ENCODE peak calls at places on chromosomes 11 and 22, in nine cellular contexts. O, R, C, H, X, S, Q, A and J are unnamed samples.

GRCh38 chr22:37953062-37953436 is 352 bp downstream of the C22orf23 start:
- DNase-seq in A (no peak), Q (no peak), R (no peak), S (no peak), C (no peak), O (no peak), H (peak), X (no peak), J (no peak)

GRCh38 chr11:4607111-4607510 is 920 bp downstream of the TRIM68 start:
- DNase-seq in O (no peak), S (no peak), A (no peak), C (no peak), Q (no peak), X (no peak), H (no peak), R (no peak), J (peak)

GRCh38 chr11:61795459-61795858 is 2.7 kb downstream of the FEN1 start:
- DNase-seq in Q (no peak), H (no peak), R (peak), O (no peak), C (no peak), X (no peak), A (peak), S (no peak), J (no peak)

GRCh38 chr11:79212711-79213110 is 228.1 kb downstream of the TENM4 start:
- DNase-seq in C (no peak), H (no peak), O (no peak), A (no peak), X (no peak), S (no peak), Q (no peak), R (no peak), J (no peak)

GRCh38 chr11:117885777-117886176 is 9.3 kb upstream of the FXYD6 start:
- DNase-seq in R (peak), Q (peak), O (peak), A (no peak), H (no peak), X (peak), C (peak), S (no peak), J (no peak)

GRCh38 chr11:114848027-114848426 is 169.7 kb downstream of the NXPE2 start:
- DNase-seq in Q (no peak), H (no peak), A (no peak), S (no peak), O (no peak), R (no peak), C (no peak), X (no peak), J (no peak)

GRCh38 chr11:3977078-3977477 is 117.5 kb upstream of the RRM1 start:
- DNase-seq in R (no peak), S (no peak), Q (no peak), X (no peak), C (no peak), A (no peak), O (no peak), H (no peak), J (no peak)

GRCh38 chr11:58125469-58125868 is at the start of gene OR9I1:
- DNase-seq in X (no peak), S (no peak), H (no peak), R (no peak), C (no peak), O (no peak), Q (no peak), A (no peak), J (no peak)

GRCh38 chr11:12042215-12042676 is 33.8 kb upstream of the DKK3 start:
- DNase-seq in X (peak), H (no peak), S (no peak), Q (no peak), C (no peak), A (no peak), O (no peak), R (no peak), J (peak)

GRCh38 chr11:130715085-130715932 is 201.0 kb downstream of the SNX19 start:
- DNase-seq in H (no peak), S (no peak), C (no peak), A (no peak), Q (no peak), X (no peak), R (no peak), O (peak), J (no peak)

GRCh38 chr11:68650801-68651200 is 33.5 kb upstream of the GAL start:
- DNase-seq in R (no peak), A (no peak), H (no peak), X (no peak), Q (no peak), C (no peak), O (no peak), S (no peak), J (no peak)

GRCh38 chr11:116072133-116072532 is 567.9 kb upstream of the CADM1 start:
- DNase-seq in X (peak), C (no peak), R (no peak), S (no peak), A (no peak), H (no peak), O (no peak), Q (no peak), J (no peak)

GRCh38 chr22:35642305-35642741 is 5.9 kb upstream of the APOL6 start:
- DNase-seq in A (peak), R (no peak), S (no peak), Q (peak), H (no peak), X (peak), O (no peak), C (peak), J (no peak)

GRCh38 chr11:124839972-124840621 is 25.1 kb upstream of the ROBO3 start:
- DNase-seq in H (no peak), S (no peak), R (no peak), C (no peak), X (no peak), A (no peak), Q (no peak), O (no peak), J (no peak)

GRCh38 chr22:33851985-33852384 is 68.3 kb downstream of the LARGE1 start:
- DNase-seq in X (no peak), Q (no peak), R (no peak), C (no peak), S (no peak), H (no peak), A (no peak), O (no peak), J (no peak)

GRCh38 chr11:68525930-68526329 is 65.4 kb downstream of the PPP6R3 start:
- DNase-seq in X (no peak), O (no peak), C (no peak), S (peak), H (no peak), Q (no peak), A (no peak), R (no peak), J (peak)

GRCh38 chr11:2375341-2375853 is 1.7 kb upstream of the CD81 start:
- DNase-seq in C (no peak), A (no peak), H (no peak), R (peak), Q (no peak), O (no peak), X (no peak), S (peak), J (no peak)

GRCh38 chr11:66818231-66818955 is 24.8 kb upstream of the RCE1 start:
- DNase-seq in Q (no peak), A (no peak), O (no peak), C (no peak), H (no peak), R (no peak), S (no peak), X (no peak), J (no peak)

GRCh38 chr11:88320149-88320559 is 17.4 kb downstream of the CTSC start:
- DNase-seq in C (no peak), S (no peak), Q (no peak), X (no peak), H (no peak), A (no peak), R (no peak), O (no peak), J (peak)

GRCh38 chr11:113281052-113281725 is 33.2 kb upstream of the TTC12 start:
- DNase-seq in C (no peak), H (no peak), S (no peak), A (no peak), X (peak), R (no peak), Q (no peak), O (no peak), J (no peak)

GRCh38 chr11:65844231-65844872 is 10.6 kb downstream of the SNX32 start:
- DNase-seq in O (no peak), C (peak), X (no peak), S (no peak), H (no peak), R (no peak), A (no peak), Q (no peak), J (no peak)

GRCh38 chr22:50505776-50506610 is 1.5 kb downstream of the LMF2 start:
- DNase-seq in A (peak), O (no peak), C (no peak), X (no peak), R (no peak), Q (no peak), S (no peak), H (no peak), J (no peak)

GRCh38 chr22:28139993-28140392 is 220.9 kb upstream of the PITPNB start:
- DNase-seq in S (no peak), A (no peak), C (no peak), O (no peak), Q (no peak), R (no peak), H (no peak), X (no peak), J (peak)

GRCh38 chr11:23509023-23509422 is 648.7 kb upstream of the CCDC179 start:
- DNase-seq in S (no peak), A (no peak), O (no peak), C (no peak), Q (no peak), X (no peak), H (no peak), R (no peak), J (peak)

GRCh38 chr11:54927704-54928103 is 221.1 kb downstream of the OR4A5 start:
- DNase-seq in A (no peak), O (no peak), C (no peak), R (no peak), S (no peak), H (no peak), X (no peak), Q (no peak), J (no peak)

GRCh38 chr22:19713650-19714319 is 518 bp upstream of the SEPTIN5 start:
- DNase-seq in X (peak), C (no peak), Q (no peak), A (peak), O (no peak), H (no peak), S (peak), R (no peak), J (no peak)

GRCh38 chr11:118304227-118304808 is at the start of gene CD3E:
- DNase-seq in S (no peak), H (no peak), R (no peak), C (peak), Q (no peak), X (no peak), O (no peak), A (peak), J (no peak)

GRCh38 chr11:116786360-116786759 is 1.5 kb downstream of the ZPR1 start:
- DNase-seq in O (no peak), R (no peak), H (no peak), A (no peak), Q (no peak), C (no peak), S (no peak), X (no peak), J (no peak)

GRCh38 chr22:35601743-35602633 is 15.1 kb downstream of the MB start:
- DNase-seq in R (no peak), H (no peak), S (peak), X (no peak), O (no peak), C (no peak), A (no peak), Q (peak), J (no peak)

GRCh38 chr22:29314074-29314473 is 1.4 kb downstream of the RASL10A start:
- DNase-seq in Q (no peak), O (no peak), S (no peak), H (no peak), X (no peak), C (peak), R (no peak), A (peak), J (no peak)

GRCh38 chr22:24156146-24156914 is 25.0 kb upstream of the SUSD2 start:
- DNase-seq in H (no peak), X (no peak), S (peak), C (peak), A (peak), R (no peak), Q (no peak), O (no peak), J (peak)

GRCh38 chr11:124946735-124947141 is 7.3 kb upstream of the CCDC15 start:
- DNase-seq in X (no peak), R (no peak), C (no peak), O (no peak), A (no peak), Q (no peak), S (no peak), H (no peak), J (no peak)

GRCh38 chr11:135033545-135033944 is 621.5 kb upstream of the B3GAT1 start:
- DNase-seq in C (no peak), Q (no peak), A (no peak), O (no peak), S (peak), X (no peak), R (no peak), H (no peak), J (no peak)

GRCh38 chr11:130420478-130421198 is 7.8 kb downstream of the ADAMTS8 start:
- DNase-seq in S (no peak), O (peak), X (no peak), R (no peak), A (peak), H (no peak), C (no peak), Q (no peak), J (no peak)

DNA sequence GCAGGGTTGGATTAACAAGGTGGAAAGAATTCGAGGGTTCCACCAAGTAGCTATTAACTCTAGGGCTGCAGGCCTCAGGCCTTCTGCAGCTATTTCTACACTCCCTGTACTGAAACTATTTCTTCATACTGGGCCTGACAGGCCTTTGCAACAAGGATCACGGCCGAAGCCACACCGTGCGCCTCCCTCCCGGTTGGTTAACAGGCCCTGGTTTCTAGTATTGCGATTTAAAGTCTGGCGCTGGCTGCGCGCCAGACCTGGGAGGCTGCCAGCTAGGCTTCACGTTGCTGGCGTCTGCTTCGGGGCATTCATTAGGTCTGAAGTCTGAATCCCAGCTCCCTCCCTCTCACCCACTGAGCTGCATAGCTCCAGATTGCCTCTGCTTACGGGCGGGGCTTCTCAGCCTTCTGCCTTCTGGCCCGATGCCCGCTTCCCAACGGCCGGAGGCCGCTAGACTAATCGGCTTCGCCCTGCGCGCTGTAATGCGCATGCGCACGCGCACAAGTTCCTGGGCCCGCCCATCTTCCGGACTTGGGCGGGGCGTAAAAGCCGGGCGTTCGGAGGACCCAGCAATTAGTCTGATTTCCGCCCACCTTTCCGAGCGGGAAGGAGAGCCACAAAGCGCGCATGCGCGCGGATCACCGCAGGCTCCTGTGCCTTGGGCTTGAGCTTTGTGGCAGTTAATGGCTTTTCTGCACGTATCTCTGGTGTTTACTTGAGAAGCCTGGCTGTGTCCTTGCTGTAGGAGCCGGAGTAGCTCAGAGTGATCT is 1.6 kb downstream of the LDHA start:
- DNase-seq in Q (peak), H (peak), A (peak), C (peak), S (peak), X (peak), R (peak), O (peak), J (peak)
- TF ChIP-seq POLR2A in Q (peak), H (peak), A (peak), C (peak), S (peak), X (no peak), R (no peak), O (peak), J (peak)

DNA sequence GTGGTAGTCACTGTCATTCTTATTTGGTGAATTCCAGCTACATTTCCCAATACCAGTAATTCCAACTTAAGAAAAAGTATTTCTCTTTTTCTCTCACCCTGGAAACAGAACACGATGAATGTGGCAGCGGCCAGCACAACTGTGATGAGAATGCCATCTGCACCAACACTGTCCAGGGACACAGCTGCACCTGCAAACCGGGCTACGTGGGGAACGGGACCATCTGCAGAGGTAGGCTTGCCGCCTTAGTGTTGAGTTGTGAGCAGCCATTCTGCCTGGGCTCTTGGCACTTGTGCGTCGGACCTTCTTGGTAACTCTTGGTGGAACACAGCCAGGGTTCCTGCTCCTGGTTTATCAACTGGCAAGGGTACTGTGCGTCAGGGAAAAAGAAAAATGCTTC is 559.8 kb downstream of the NELL1 start:
- DNase-seq in R (no peak), H (no peak), Q (no peak), C (no peak), S (no peak), X (no peak), A (no peak), O (no peak), J (no peak)
- TF ChIP-seq POLR2A in R (no peak), H (no peak), Q (no peak), C (no peak), S (no peak), X (no peak), A (no peak), O (no peak), J (no peak)

DNA sequence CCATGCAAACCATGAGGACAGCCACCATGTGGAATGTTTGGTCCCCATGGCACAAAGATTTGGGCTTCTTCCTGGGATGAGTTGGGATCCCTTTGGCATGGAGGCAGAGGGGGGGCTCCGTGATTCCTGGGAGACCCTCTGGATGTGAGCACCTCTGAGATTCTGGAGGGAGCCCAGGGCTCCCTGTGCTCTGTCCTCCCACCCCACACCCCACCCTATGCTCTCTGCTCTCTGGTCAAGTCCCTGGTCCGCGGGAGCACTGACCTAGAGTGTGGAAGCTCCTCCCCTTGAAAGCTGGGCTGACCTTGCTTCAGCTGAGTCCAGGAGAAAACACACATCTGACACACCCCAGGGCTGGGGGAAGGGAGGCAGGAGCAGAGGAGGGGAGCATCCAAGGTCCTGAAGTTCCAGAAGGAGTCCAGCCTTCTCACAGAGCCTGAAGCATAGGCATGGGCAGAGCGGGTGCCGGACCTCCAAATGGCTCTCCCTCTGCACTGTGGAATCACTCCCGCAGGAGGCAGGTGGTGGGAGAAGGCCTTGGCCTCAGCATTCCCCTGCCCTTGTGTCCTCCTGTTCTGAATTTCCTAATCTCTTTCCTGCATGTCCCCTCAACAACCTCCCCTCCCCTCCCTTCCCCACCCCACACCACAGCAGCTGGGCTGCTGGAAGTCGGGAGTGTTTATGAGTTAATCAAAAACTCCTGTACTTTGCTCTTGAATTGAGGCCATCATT is 25.7 kb upstream of the OAF start:
- DNase-seq in C (peak), S (peak), H (no peak), Q (peak), O (peak), A (peak), X (peak), R (peak), J (no peak)
- TF ChIP-seq POLR2A in C (peak), S (no peak), H (no peak), Q (no peak), O (no peak), A (no peak), X (no peak), R (no peak), J (no peak)

GRCh38 chr11:6258571-6258998 is 1.1 kb upstream of the CCKBR start:
- DNase-seq in X (no peak), H (no peak), Q (no peak), A (no peak), C (no peak), R (no peak), O (no peak), S (no peak), J (no peak)
- TF ChIP-seq POLR2A in X (no peak), H (no peak), Q (no peak), A (no peak), C (no peak), R (no peak), O (no peak), S (no peak), J (no peak)

DNA sequence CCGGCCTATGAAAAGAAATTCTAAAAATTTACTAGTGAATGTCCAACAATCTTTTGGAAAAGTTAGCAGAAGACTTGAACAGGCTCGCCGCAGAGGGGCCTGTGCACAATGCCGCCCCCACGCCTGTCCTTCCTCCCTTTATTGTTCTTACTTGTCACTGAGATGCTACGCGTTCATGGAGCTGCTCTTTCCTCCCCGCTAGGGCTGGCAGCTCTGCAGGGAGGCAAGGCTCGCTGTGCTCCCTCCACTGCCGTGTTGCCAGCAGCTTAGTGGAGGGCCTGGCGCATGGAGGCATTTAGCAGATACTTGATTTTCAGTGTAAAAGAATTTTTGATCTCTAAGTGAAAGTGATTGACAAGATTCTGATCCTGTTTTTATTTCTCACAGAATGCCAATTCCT is 14.7 kb downstream of the PHRF1 start:
- DNase-seq in A (no peak), R (no peak), O (no peak), H (no peak), S (no peak), Q (no peak), C (no peak), X (no peak), J (no peak)
- TF ChIP-seq POLR2A in A (no peak), R (no peak), O (no peak), H (no peak), S (no peak), Q (no peak), C (no peak), X (no peak), J (no peak)

GRCh38 chr11:95883381-95883780 is 40.5 kb downstream of the MTMR2 start:
- DNase-seq in O (no peak), X (no peak), Q (no peak), H (no peak), R (no peak), A (no peak), C (no peak), S (no peak), J (peak)
- TF ChIP-seq POLR2A in O (no peak), X (no peak), Q (no peak), H (no peak), R (no peak), A (no peak), C (no peak), S (no peak), J (no peak)